ENCODE peak calls at places on chromosome 21, in ten cellular contexts. U, M, C, A, D, P, Y, F, I and E are unnamed samples.

GRCh38 chr21:26709090-26709489 is 136.0 kb upstream of the CYYR1 start:
- DNase-seq in Y (no peak), A (no peak), C (no peak), I (no peak), F (no peak), U (no peak), D (no peak), P (peak; percentile 6), M (no peak), E (no peak)

GRCh38 chr21:18204931-18205330 is 39.7 kb upstream of the CHODL start:
- DNase-seq in C (no peak), P (no peak), D (no peak), Y (no peak), A (no peak), I (no peak), M (no peak), U (no peak), F (peak; percentile 35), E (no peak)

GRCh38 chr21:15552914-15553491 is 176.8 kb upstream of the USP25 start:
- DNase-seq in M (no peak), A (no peak), C (no peak), I (no peak), D (peak; percentile 13), U (no peak), F (no peak), Y (no peak), P (peak; percentile 1), E (no peak)

GRCh38 chr21:36966846-36967657 is 583 bp upstream of the HLCS start:
- DNase-seq in F (no peak), I (no peak), P (no peak), U (no peak), C (no peak), Y (no peak), D (no peak), A (no peak), M (no peak), E (peak; percentile 78)

GRCh38 chr21:21200939-21201610 is 202.9 kb downstream of the NCAM2 start:
- DNase-seq in D (no peak), M (no peak), P (peak; percentile 49), A (no peak), C (no peak), F (no peak), U (no peak), I (no peak), Y (no peak), E (no peak)

GRCh38 chr21:21897275-21897883 is 899.2 kb downstream of the NCAM2 start:
- DNase-seq in M (no peak), D (no peak), A (no peak), Y (no peak), I (no peak), P (no peak), U (no peak), C (no peak), F (no peak), E (no peak)

GRCh38 chr21:45938453-45938755 is 43.2 kb upstream of the COL6A1 start:
- DNase-seq in Y (no peak), A (no peak), F (no peak), D (no peak), I (no peak), M (no peak), P (no peak), C (no peak), U (no peak), E (no peak)

GRCh38 chr21:45822002-45822397 is 159.6 kb upstream of the COL6A1 start:
- DNase-seq in P (no peak), A (no peak), M (no peak), C (no peak), D (no peak), U (no peak), F (no peak), I (no peak), Y (no peak), E (no peak)

GRCh38 chr21:36909901-36910561 is 56.4 kb downstream of the HLCS start:
- DNase-seq in M (no peak), P (peak; percentile 99), I (no peak), F (no peak), C (no peak), D (no peak), Y (peak; percentile 79), A (no peak), U (no peak), E (no peak)

GRCh38 chr21:37225440-37225839 is 41.7 kb downstream of the VPS26C start:
- DNase-seq in A (no peak), F (no peak), D (peak; percentile 48), M (no peak), U (peak; percentile 35), I (no peak), Y (no peak), C (no peak), P (no peak), E (no peak)

GRCh38 chr21:35933466-35933865 is 126.9 kb downstream of the SETD4 start:
- DNase-seq in C (peak; percentile 87), F (no peak), A (no peak), U (peak; percentile 71), M (peak; percentile 34), I (peak; percentile 79), P (peak; percentile 86), D (no peak), Y (peak; percentile 36), E (peak; percentile 87)

GRCh38 chr21:14683021-14683420 is 136.9 kb upstream of the SAMSN1 start:
- DNase-seq in D (no peak), Y (no peak), A (no peak), U (no peak), M (no peak), F (no peak), C (no peak), I (no peak), P (no peak), E (no peak)

GRCh38 chr21:20662523-20662922 is 335.7 kb upstream of the NCAM2 start:
- DNase-seq in I (no peak), U (no peak), D (no peak), P (no peak), C (no peak), A (no peak), F (no peak), M (no peak), Y (no peak), E (no peak)

GRCh38 chr21:36692844-36693143 is 6.1 kb upstream of the SIM2 start:
- DNase-seq in Y (no peak), M (no peak), C (no peak), P (no peak), D (no peak), A (no peak), I (no peak), F (no peak), U (no peak), E (no peak)

GRCh38 chr21:33011462-33011861 is 14.3 kb upstream of the OLIG2 start:
- DNase-seq in D (no peak), I (no peak), P (peak; percentile 75), A (no peak), U (no peak), C (no peak), M (no peak), F (no peak), Y (peak; percentile 18), E (no peak)

GRCh38 chr21:32181415-32181814 is 97.4 kb downstream of the MIS18A start:
- DNase-seq in M (no peak), P (no peak), D (no peak), C (no peak), Y (no peak), A (no peak), I (no peak), U (peak; percentile 54), F (no peak), E (no peak)

GRCh38 chr21:27021801-27022200 is 54.9 kb upstream of the ADAMTS5 start:
- DNase-seq in U (no peak), M (no peak), Y (no peak), I (no peak), A (no peak), D (no peak), C (no peak), F (no peak), P (no peak), E (no peak)

GRCh38 chr21:25568230-25568629 is 39.1 kb downstream of the MRPL39 start:
- DNase-seq in U (peak; percentile 70), I (no peak), F (peak; percentile 10), A (no peak), P (peak; percentile 78), M (peak; percentile 48), C (peak; percentile 76), D (no peak), Y (no peak), E (no peak)
- H3K4me3 ChIP-seq in U (no peak overlapping the region), I (no peak overlapping the region), F (no peak overlapping the region), A (no peak overlapping the region), P (peak overlapping the region; percentile 1), M (no peak overlapping the region), C (no peak overlapping the region), D (peak overlapping the region; percentile 20), Y (no peak overlapping the region), E (no peak overlapping the region)

GRCh38 chr21:34523019-34523418 is 11.0 kb upstream of the KCNE1 start:
- DNase-seq in A (peak; percentile 60), D (no peak), F (no peak), I (no peak), C (no peak), M (peak; percentile 55), U (no peak), Y (no peak), P (no peak), E (no peak)
- H3K4me1 ChIP-seq in A (peaks cover 58% of the 10 kb centered on the region), D (no peaks in the 10 kb centered on the region), F (peaks cover 28% of the 10 kb centered on the region), I (peaks cover 11% of the 10 kb centered on the region), C (no peaks in the 10 kb centered on the region), M (peaks cover 20% of the 10 kb centered on the region), U (peaks cover 7% of the 10 kb centered on the region), Y (peaks cover 10% of the 10 kb centered on the region), P (peaks cover 17% of the 10 kb centered on the region), E (peaks cover 54% of the 10 kb centered on the region)

GRCh38 chr21:29335720-29336119 is 37.0 kb downstream of the BACH1 start:
- DNase-seq in F (no peak), A (no peak), I (no peak), U (no peak), Y (no peak), M (no peak), C (no peak), P (peak; percentile 61), D (no peak), E (no peak)

GRCh38 chr21:29330797-29331196 is 32.1 kb downstream of the BACH1 start:
- DNase-seq in A (no peak), Y (no peak), F (no peak), D (no peak), U (no peak), P (no peak), M (no peak), C (no peak), I (no peak), E (no peak)

GRCh38 chr21:29333355-29333746 is 34.6 kb downstream of the BACH1 start:
- DNase-seq in P (no peak), C (no peak), A (no peak), F (no peak), U (no peak), I (no peak), D (no peak), Y (no peak), M (no peak), E (no peak)

GRCh38 chr21:29334717-29335428 is 36.2 kb downstream of the BACH1 start:
- DNase-seq in A (no peak), I (no peak), C (no peak), D (no peak), Y (no peak), U (no peak), M (no peak), F (no peak), P (peak; percentile 78), E (no peak)

GRCh38 chr21:29332461-29333354 is 34.0 kb downstream of the BACH1 start:
- DNase-seq in I (no peak), P (peak; percentile 77), C (no peak), D (no peak), A (no peak), U (no peak), M (no peak), Y (no peak), F (no peak), E (no peak)
- H3K27ac ChIP-seq in I (peak overlapping the region; percentile 79), P (peak overlapping the region; percentile 43), C (peak overlapping the region; percentile 59), D (no peak overlapping the region), A (peak overlapping the region; percentile 13), U (peak overlapping the region; percentile 37), M (peak overlapping the region; percentile 6), Y (no peak overlapping the region), F (peak overlapping the region; percentile 69), E (no peak overlapping the region)

GRCh38 chr21:38766987-38767722 is 38.6 kb upstream of the ETS2 start:
- DNase-seq in I (no peak), C (no peak), P (no peak), U (no peak), D (peak; percentile 70), A (peak; percentile 29), F (no peak), Y (no peak), M (peak; percentile 42), E (no peak)
- H3K4me3 ChIP-seq in I (peak overlapping the region; percentile 37), C (no peak overlapping the region), P (no peak overlapping the region), U (peak overlapping the region; percentile 34), D (peak overlapping the region; percentile 74), A (peak overlapping the region; percentile 42), F (no peak overlapping the region), Y (no peak overlapping the region), M (no peak overlapping the region), E (peak overlapping the region; percentile 29)